ENCODE peak calls at places on chromosomes 16 and 17, in four cellular contexts. H, E, P and O are unnamed samples.

GRCh38 chr17:18015603-18016002 is 23.4 kb downstream of the ATPAF2 start:
- DNase-seq in H (no peak), E (no peak), P (no peak), O (no peak)

GRCh38 chr17:57987582-57988300 is at the start of gene VEZF1:
- DNase-seq in H (peak), E (peak), P (peak), O (peak)

GRCh38 chr17:27598337-27599050 is 32.5 kb upstream of the LGALS9 start:
- DNase-seq in H (no peak), E (no peak), P (no peak), O (no peak)

GRCh38 chr17:49850772-49851386 is 3.0 kb upstream of the TAC4 start:
- DNase-seq in H (no peak), E (no peak), P (no peak), O (no peak)

GRCh38 chr16:49854227-49855203 is 1.4 kb downstream of the ZNF423 start:
- DNase-seq in H (no peak), E (no peak), P (no peak), O (no peak)

GRCh38 chr16:23388786-23389185 is 64.2 kb downstream of the COG7 start:
- DNase-seq in H (no peak), E (no peak), P (no peak), O (no peak)

GRCh38 chr17:83055911-83056582 is 23.4 kb upstream of the METRNL start:
- DNase-seq in H (peak), E (no peak), P (peak), O (peak)

GRCh38 chr16:82936941-82937551 is 310.3 kb downstream of the CDH13 start:
- DNase-seq in H (peak), E (peak), P (no peak), O (peak)